ENCODE peak calls at places on chromosomes 1 and 21, in seven cellular contexts. N is heart right ventricle, L is B cell, U is choroid plexus epithelial cell, V is uterus, H is Calu3, A is RWPE1. O is an unnamed sample.

GRCh38 chr1:10848109-10848684 is 51.8 kb upstream of the CASZ1 start:
- DNase-seq in N (no peak), A (no peak), U (no peak), L (no peak), H (no peak), V (no peak), O (no peak)

GRCh38 chr1:113416515-113416914 is 26.2 kb downstream of the MAGI3 start:
- DNase-seq in N (no peak), A (no peak), L (no peak), U (no peak), H (no peak), V (no peak), O (no peak)

GRCh38 chr1:194309697-194310096 is 1123.3 kb upstream of the B3GALT2 start:
- DNase-seq in V (no peak), N (no peak), L (no peak), A (no peak), U (no peak), H (no peak), O (no peak)

GRCh38 chr1:207088731-207089626 is at the start of gene C4BPB:
- DNase-seq in U (no peak), V (no peak), A (no peak), N (no peak), L (no peak), H (peak; percentile 54), O (peak; percentile 75)

GRCh38 chr1:202161151-202162048 is 998 bp upstream of the PTPN7 start:
- DNase-seq in A (no peak), U (no peak), H (no peak), N (no peak), L (no peak), V (no peak), O (no peak)

GRCh38 chr1:29120955-29121485 is 2.7 kb downstream of the TMEM200B start:
- DNase-seq in L (peak; percentile 91), U (peak; percentile 47), V (peak; percentile 75), A (no peak), N (peak; percentile 42), H (no peak), O (no peak)

GRCh38 chr1:100074604-100075395 is 57.9 kb downstream of the SASS6 start:
- DNase-seq in L (no peak), A (no peak), U (no peak), V (no peak), N (no peak), H (no peak), O (no peak)

GRCh38 chr1:7902478-7903084 is 38.1 kb downstream of the TNFRSF9 start:
- DNase-seq in N (peak; percentile 36), V (peak; percentile 50), U (peak; percentile 76), H (peak; percentile 69), L (peak; percentile 68), A (peak; percentile 76), O (peak; percentile 73)

GRCh38 chr1:28087614-28088167 is 719 bp downstream of the EYA3 start:
- DNase-seq in N (no peak), H (no peak), U (peak; percentile 42), V (no peak), A (peak; percentile 28), L (peak; percentile 17), O (peak; percentile 47)

GRCh38 chr1:51237714-51238403 is 1.8 kb downstream of the RNF11 start:
- DNase-seq in U (peak; percentile 60), N (no peak), V (no peak), A (no peak), H (no peak), L (no peak), O (no peak)

GRCh38 chr1:184959626-184960025 is 14.7 kb downstream of the NIBAN1 start:
- DNase-seq in L (no peak), U (no peak), V (no peak), H (no peak), N (no peak), A (no peak), O (no peak)

GRCh38 chr1:82091729-82092128 is 291.0 kb downstream of the ADGRL2 start:
- DNase-seq in U (peak; percentile 76), A (no peak), V (no peak), H (no peak), N (no peak), L (no peak), O (peak; percentile 4)

GRCh38 chr21:44785620-44786344 is 15.8 kb downstream of the UBE2G2 start:
- DNase-seq in H (no peak), V (no peak), U (peak; percentile 79), N (no peak), A (no peak), L (no peak), O (no peak)

DNA sequence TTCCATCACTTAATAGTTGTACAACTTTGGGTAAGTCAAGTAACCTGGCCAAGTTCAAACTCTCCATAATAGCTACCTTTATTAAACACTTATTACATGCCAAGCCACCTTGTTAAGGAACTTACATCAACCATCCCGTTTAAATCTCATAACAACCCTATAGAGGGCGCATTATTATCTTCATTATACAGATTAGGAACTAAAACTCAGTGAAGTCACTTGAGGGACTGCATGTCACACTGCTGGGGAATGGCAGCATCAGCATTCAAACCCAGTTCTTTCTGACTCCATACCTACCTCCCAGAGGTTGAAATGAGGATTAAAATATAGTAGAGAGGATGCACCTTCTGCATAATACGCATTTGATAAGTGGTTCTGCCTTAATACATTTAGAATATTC is 47.1 kb upstream of the PLA2G2C start:
- DNase-seq in U (peak; percentile 43), L (peak; percentile 30), V (no peak), N (no peak), A (peak; percentile 20), H (no peak), O (peak; percentile 22)
- TF ChIP-seq CTCF in U (peak; percentile 47), L (peak; percentile 57), V (no peak), N (peak; percentile 42), A (peak; percentile 31), H (no peak), O (peak; percentile 20)

DNA sequence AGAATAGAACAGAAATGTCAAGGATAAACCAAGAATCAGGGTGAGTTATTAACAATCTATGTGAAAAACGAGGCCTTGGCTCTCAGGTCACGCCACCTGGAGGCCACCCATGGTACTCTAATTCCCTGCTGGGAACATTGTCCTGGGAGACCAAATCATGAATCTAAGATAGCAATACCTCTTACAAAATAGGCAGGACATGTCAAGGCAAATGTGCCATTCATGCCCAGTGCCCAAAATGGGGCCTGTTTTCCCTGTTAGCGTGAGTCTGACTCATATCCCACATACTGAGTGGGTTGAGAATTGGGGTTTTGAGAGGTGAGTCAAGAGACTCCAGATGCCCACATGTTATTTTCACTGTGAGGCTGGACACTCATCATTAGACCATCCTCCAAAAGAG is 380.8 kb downstream of the HHIPL2 start:
- DNase-seq in L (no peak), N (peak; percentile 16), U (peak; percentile 57), H (peak; percentile 75), A (peak; percentile 91), V (no peak), O (peak; percentile 98)
- TF ChIP-seq CTCF in L (peak; percentile 62), N (peak; percentile 61), U (peak; percentile 80), H (peak; percentile 58), A (peak; percentile 54), V (no peak), O (peak; percentile 92)

GRCh38 chr1:233421293-233421692 is 93.8 kb downstream of the MAP3K21 start:
- DNase-seq in L (no peak), U (no peak), V (no peak), N (no peak), H (no peak), A (no peak), O (no peak)

GRCh38 chr1:233427907-233428306 is 100.4 kb downstream of the MAP3K21 start:
- DNase-seq in U (no peak), V (no peak), H (no peak), L (no peak), N (no peak), A (no peak), O (no peak)

GRCh38 chr1:233424727-233425222 is 97.3 kb downstream of the MAP3K21 start:
- DNase-seq in L (no peak), N (no peak), V (no peak), A (no peak), H (no peak), U (peak; percentile 11), O (peak; percentile 54)
- TF ChIP-seq CTCF in L (no peak), N (no peak), V (no peak), A (no peak), H (peak; percentile 22), U (no peak), O (peak; percentile 40)

GRCh38 chr1:87705233-87705632 is 376.6 kb downstream of the LMO4 start:
- DNase-seq in L (no peak), U (no peak), A (no peak), N (no peak), V (no peak), H (no peak), O (no peak)

GRCh38 chr1:87702455-87702854 is 373.8 kb downstream of the LMO4 start:
- DNase-seq in N (no peak), L (no peak), H (no peak), U (no peak), V (no peak), A (no peak), O (no peak)

GRCh38 chr1:87706198-87706597 is 377.5 kb downstream of the LMO4 start:
- DNase-seq in N (no peak), V (no peak), L (no peak), H (no peak), U (peak; percentile 9), A (no peak), O (no peak)

GRCh38 chr1:87712261-87712674 is 383.6 kb downstream of the LMO4 start:
- DNase-seq in U (peak; percentile 13), H (no peak), N (no peak), V (no peak), L (no peak), A (peak; percentile 17), O (peak; percentile 7)

GRCh38 chr1:87706779-87707228 is 378.1 kb downstream of the LMO4 start:
- DNase-seq in V (no peak), L (no peak), A (no peak), N (no peak), U (no peak), H (no peak), O (no peak)
- TF ChIP-seq CTCF in V (no peak), L (no peak), A (no peak), N (no peak), U (no peak), H (no peak), O (no peak)

GRCh38 chr1:53563609-53564008 is 104.4 kb downstream of the DMRTB1 start:
- DNase-seq in H (no peak), U (no peak), L (no peak), N (no peak), A (no peak), V (no peak), O (no peak)
- TF ChIP-seq CTCF in H (no peak), U (no peak), L (no peak), N (no peak), A (no peak), V (no peak), O (no peak)

GRCh38 chr1:215083408-215083961 is 948 bp downstream of the KCNK2 start:
- DNase-seq in N (no peak), V (no peak), H (no peak), U (peak; percentile 27), A (no peak), L (no peak), O (peak; percentile 24)

GRCh38 chr1:215087603-215088002 is 5.1 kb downstream of the KCNK2 start:
- DNase-seq in N (no peak), A (no peak), U (no peak), H (no peak), L (no peak), V (no peak), O (no peak)

GRCh38 chr1:215079456-215079855 is 3.1 kb upstream of the KCNK2 start:
- DNase-seq in U (no peak), N (no peak), H (no peak), V (no peak), A (no peak), L (no peak), O (no peak)

GRCh38 chr1:215081566-215082531 is 688 bp upstream of the KCNK2 start:
- DNase-seq in L (no peak), U (peak; percentile 11), A (no peak), N (no peak), H (no peak), V (no peak), O (no peak)

GRCh38 chr1:215082532-215083407 is at the start of gene KCNK2:
- DNase-seq in A (peak; percentile 26), H (peak; percentile 42), U (peak; percentile 8), L (no peak), V (no peak), N (no peak), O (peak; percentile 25)
- TF ChIP-seq CTCF in A (no peak), H (no peak), U (peak; percentile 7), L (no peak), V (no peak), N (no peak), O (no peak)